ENCODE peak calls at places on chromosomes 1 and 21, in ten cellular contexts. One of them, this sample, is unnamed.
A peak's percentile ranks its signal among the peaks of the same experiment; 100 is the strongest.

GRCh38 chr1:182169203-182169602 is 107.7 kb upstream of the ZNF648 start:
- DNase-seq in activated CD4-positive, alpha-beta T cell treated with anti-CD3 and anti-CD28 coated beads for 48 hours: no peak
- DNase-seq in GM10248: no peak
- DNase-seq in amygdala: no peak
- DNase-seq in activated naive CD4-positive, alpha-beta T cell: no peak
- DNase-seq in T-cell: no peak
- DNase-seq in colonic mucosa: no peak
- DNase-seq in thyroid gland: peak; percentile 82
- DNase-seq in left ventricle myocardium inferior: no peak
- DNase-seq in CD8-positive, alpha-beta T cell: no peak
- DNase-seq in this sample: no peak

GRCh38 chr1:49163041-49163440 is 386.4 kb upstream of the BEND5 start:
- DNase-seq in left ventricle myocardium inferior: no peak
- DNase-seq in CD8-positive, alpha-beta T cell: no peak
- DNase-seq in thyroid gland: no peak
- DNase-seq in activated naive CD4-positive, alpha-beta T cell: no peak
- DNase-seq in T-cell: no peak
- DNase-seq in amygdala: no peak
- DNase-seq in activated CD4-positive, alpha-beta T cell treated with anti-CD3 and anti-CD28 coated beads for 48 hours: no peak
- DNase-seq in colonic mucosa: no peak
- DNase-seq in GM10248: no peak
- DNase-seq in this sample: no peak

GRCh38 chr1:78277253-78277652 is 213.5 kb upstream of the PTGFR start:
- DNase-seq in left ventricle myocardium inferior: no peak
- DNase-seq in CD8-positive, alpha-beta T cell: no peak
- DNase-seq in thyroid gland: no peak
- DNase-seq in GM10248: no peak
- DNase-seq in T-cell: no peak
- DNase-seq in amygdala: no peak
- DNase-seq in colonic mucosa: no peak
- DNase-seq in activated CD4-positive, alpha-beta T cell treated with anti-CD3 and anti-CD28 coated beads for 48 hours: no peak
- DNase-seq in activated naive CD4-positive, alpha-beta T cell: no peak
- DNase-seq in this sample: no peak

GRCh38 chr21:38948377-38948776 is 142.6 kb downstream of the ETS2 start:
- DNase-seq in GM10248: no peak
- DNase-seq in colonic mucosa: no peak
- DNase-seq in activated naive CD4-positive, alpha-beta T cell: no peak
- DNase-seq in left ventricle myocardium inferior: no peak
- DNase-seq in T-cell: no peak
- DNase-seq in CD8-positive, alpha-beta T cell: no peak
- DNase-seq in activated CD4-positive, alpha-beta T cell treated with anti-CD3 and anti-CD28 coated beads for 48 hours: no peak
- DNase-seq in thyroid gland: no peak
- DNase-seq in amygdala: no peak
- DNase-seq in this sample: no peak

GRCh38 chr1:231781887-231782286 is 155.3 kb downstream of the DISC1 start:
- DNase-seq in colonic mucosa: no peak
- DNase-seq in CD8-positive, alpha-beta T cell: no peak
- DNase-seq in amygdala: no peak
- DNase-seq in GM10248: no peak
- DNase-seq in thyroid gland: no peak
- DNase-seq in left ventricle myocardium inferior: no peak
- DNase-seq in activated CD4-positive, alpha-beta T cell treated with anti-CD3 and anti-CD28 coated beads for 48 hours: no peak
- DNase-seq in activated naive CD4-positive, alpha-beta T cell: no peak
- DNase-seq in T-cell: no peak
- DNase-seq in this sample: no peak

GRCh38 chr1:8562881-8563865 is 245.3 kb downstream of the SLC45A1 start:
- DNase-seq in GM10248: no peak
- DNase-seq in colonic mucosa: no peak
- DNase-seq in activated naive CD4-positive, alpha-beta T cell: no peak
- DNase-seq in T-cell: no peak
- DNase-seq in thyroid gland: no peak
- DNase-seq in activated CD4-positive, alpha-beta T cell treated with anti-CD3 and anti-CD28 coated beads for 48 hours: no peak
- DNase-seq in amygdala: no peak
- DNase-seq in CD8-positive, alpha-beta T cell: no peak
- DNase-seq in left ventricle myocardium inferior: no peak
- DNase-seq in this sample: no peak

GRCh38 chr21:36587388-36587787 is 107.5 kb upstream of the CLDN14 start:
- DNase-seq in colonic mucosa: no peak
- DNase-seq in left ventricle myocardium inferior: no peak
- DNase-seq in CD8-positive, alpha-beta T cell: no peak
- DNase-seq in activated naive CD4-positive, alpha-beta T cell: no peak
- DNase-seq in GM10248: no peak
- DNase-seq in activated CD4-positive, alpha-beta T cell treated with anti-CD3 and anti-CD28 coated beads for 48 hours: no peak
- DNase-seq in thyroid gland: no peak
- DNase-seq in amygdala: no peak
- DNase-seq in T-cell: no peak
- DNase-seq in this sample: no peak

GRCh38 chr1:239321877-239322276 is 64.5 kb upstream of the CHRM3 start:
- DNase-seq in GM10248: no peak
- DNase-seq in T-cell: no peak
- DNase-seq in activated CD4-positive, alpha-beta T cell treated with anti-CD3 and anti-CD28 coated beads for 48 hours: no peak
- DNase-seq in activated naive CD4-positive, alpha-beta T cell: no peak
- DNase-seq in amygdala: no peak
- DNase-seq in CD8-positive, alpha-beta T cell: no peak
- DNase-seq in colonic mucosa: no peak
- DNase-seq in left ventricle myocardium inferior: no peak
- DNase-seq in thyroid gland: no peak
- DNase-seq in this sample: no peak

GRCh38 chr1:119968068-119968492 is 71.8 kb upstream of the ADAM30 start:
- DNase-seq in thyroid gland: peak; percentile 49
- DNase-seq in T-cell: peak; percentile 72
- DNase-seq in amygdala: no peak
- DNase-seq in activated CD4-positive, alpha-beta T cell treated with anti-CD3 and anti-CD28 coated beads for 48 hours: peak; percentile 89
- DNase-seq in activated naive CD4-positive, alpha-beta T cell: peak; percentile 30
- DNase-seq in left ventricle myocardium inferior: peak; percentile 40
- DNase-seq in CD8-positive, alpha-beta T cell: peak; percentile 81
- DNase-seq in GM10248: peak; percentile 37
- DNase-seq in colonic mucosa: peak; percentile 84
- DNase-seq in this sample: peak; percentile 61

GRCh38 chr1:110088739-110089316 is 18.4 kb upstream of the ALX3 start:
- DNase-seq in colonic mucosa: no peak
- DNase-seq in left ventricle myocardium inferior: no peak
- DNase-seq in activated naive CD4-positive, alpha-beta T cell: no peak
- DNase-seq in thyroid gland: no peak
- DNase-seq in CD8-positive, alpha-beta T cell: no peak
- DNase-seq in T-cell: no peak
- DNase-seq in GM10248: no peak
- DNase-seq in amygdala: no peak
- DNase-seq in activated CD4-positive, alpha-beta T cell treated with anti-CD3 and anti-CD28 coated beads for 48 hours: no peak
- DNase-seq in this sample: no peak

GRCh38 chr1:245956225-245956624 is 550.9 kb downstream of the SMYD3 start:
- DNase-seq in amygdala: no peak
- DNase-seq in T-cell: peak; percentile 25
- DNase-seq in GM10248: no peak
- DNase-seq in activated CD4-positive, alpha-beta T cell treated with anti-CD3 and anti-CD28 coated beads for 48 hours: peak; percentile 35
- DNase-seq in thyroid gland: no peak
- DNase-seq in activated naive CD4-positive, alpha-beta T cell: no peak
- DNase-seq in CD8-positive, alpha-beta T cell: peak; percentile 74
- DNase-seq in left ventricle myocardium inferior: no peak
- DNase-seq in colonic mucosa: no peak
- DNase-seq in this sample: no peak

GRCh38 chr1:10400013-10400412 is 1.1 kb downstream of the PGD start:
- DNase-seq in CD8-positive, alpha-beta T cell: no peak
- DNase-seq in GM10248: no peak
- DNase-seq in activated CD4-positive, alpha-beta T cell treated with anti-CD3 and anti-CD28 coated beads for 48 hours: no peak
- DNase-seq in thyroid gland: no peak
- DNase-seq in activated naive CD4-positive, alpha-beta T cell: no peak
- DNase-seq in colonic mucosa: no peak
- DNase-seq in T-cell: no peak
- DNase-seq in left ventricle myocardium inferior: no peak
- DNase-seq in amygdala: no peak
- DNase-seq in this sample: no peak

GRCh38 chr1:169486281-169486904 is 649 bp upstream of the SLC19A2 start:
- DNase-seq in T-cell: no peak
- DNase-seq in GM10248: no peak
- DNase-seq in CD8-positive, alpha-beta T cell: no peak
- DNase-seq in activated naive CD4-positive, alpha-beta T cell: no peak
- DNase-seq in left ventricle myocardium inferior: no peak
- DNase-seq in thyroid gland: peak; percentile 14
- DNase-seq in amygdala: no peak
- DNase-seq in colonic mucosa: no peak
- DNase-seq in activated CD4-positive, alpha-beta T cell treated with anti-CD3 and anti-CD28 coated beads for 48 hours: no peak
- DNase-seq in this sample: no peak

GRCh38 chr1:230834292-230834691 is 34.0 kb downstream of the C1orf198 start:
- DNase-seq in T-cell: no peak
- DNase-seq in amygdala: no peak
- DNase-seq in activated naive CD4-positive, alpha-beta T cell: no peak
- DNase-seq in CD8-positive, alpha-beta T cell: no peak
- DNase-seq in activated CD4-positive, alpha-beta T cell treated with anti-CD3 and anti-CD28 coated beads for 48 hours: no peak
- DNase-seq in colonic mucosa: no peak
- DNase-seq in left ventricle myocardium inferior: no peak
- DNase-seq in GM10248: no peak
- DNase-seq in thyroid gland: no peak
- DNase-seq in this sample: no peak

GRCh38 chr1:53343831-53344668 is 16.2 kb upstream of the LRP8 start:
- DNase-seq in activated naive CD4-positive, alpha-beta T cell: no peak
- DNase-seq in T-cell: no peak
- DNase-seq in CD8-positive, alpha-beta T cell: peak; percentile 25
- DNase-seq in amygdala: no peak
- DNase-seq in GM10248: no peak
- DNase-seq in left ventricle myocardium inferior: no peak
- DNase-seq in thyroid gland: no peak
- DNase-seq in colonic mucosa: peak; percentile 9
- DNase-seq in activated CD4-positive, alpha-beta T cell treated with anti-CD3 and anti-CD28 coated beads for 48 hours: no peak
- DNase-seq in this sample: no peak

GRCh38 chr1:227170361-227171166 is 147.7 kb downstream of the CDC42BPA start:
- DNase-seq in CD8-positive, alpha-beta T cell: no peak
- DNase-seq in T-cell: no peak
- DNase-seq in amygdala: no peak
- DNase-seq in left ventricle myocardium inferior: no peak
- DNase-seq in colonic mucosa: no peak
- DNase-seq in thyroid gland: no peak
- DNase-seq in GM10248: no peak
- DNase-seq in activated CD4-positive, alpha-beta T cell treated with anti-CD3 and anti-CD28 coated beads for 48 hours: no peak
- DNase-seq in activated naive CD4-positive, alpha-beta T cell: no peak
- DNase-seq in this sample: no peak

GRCh38 chr21:38402291-38402690 is 96.0 kb downstream of the ERG start:
- DNase-seq in activated CD4-positive, alpha-beta T cell treated with anti-CD3 and anti-CD28 coated beads for 48 hours: no peak
- DNase-seq in thyroid gland: no peak
- DNase-seq in amygdala: no peak
- DNase-seq in colonic mucosa: no peak
- DNase-seq in T-cell: no peak
- DNase-seq in left ventricle myocardium inferior: no peak
- DNase-seq in GM10248: no peak
- DNase-seq in activated naive CD4-positive, alpha-beta T cell: no peak
- DNase-seq in CD8-positive, alpha-beta T cell: no peak
- DNase-seq in this sample: no peak

This sample was measured in Jurkat, Clone E6-1.